ENCODE peak calls at places on chromosomes 12 and 14, in six cellular contexts. One of them, this sample, is unnamed.
A peak's percentile ranks its signal among the peaks of the same experiment; 100 is the strongest.

GRCh38 chr12:109222062-109222461 is 87.0 kb downstream of the FOXN4 start:
- DNase-seq in GM12892: no peak
- DNase-seq in activated CD8-positive, alpha-beta memory T cell treated with anti-CD3 and anti-CD28 coated beads, Interleukin-2, amount 50 U/mL, for 48 hours: no peak
- DNase-seq in C1 segment of cervical spinal cord: no peak
- DNase-seq in posterior cingulate gyrus: no peak
- DNase-seq in stimulated activated effector memory CD8-positive, alpha-beta T cell treated with anti-CD3 and anti-CD28 coated beads, Interleukin-12 subunit alpha, Interleukin-12 subunit beta, amount 100 ng/mL, for 72 hours: no peak
- DNase-seq in this sample: no peak

GRCh38 chr12:48788852-48789775 is at the start of gene ADCY6:
- DNase-seq in GM12892: no peak
- DNase-seq in activated CD8-positive, alpha-beta memory T cell treated with anti-CD3 and anti-CD28 coated beads, Interleukin-2, amount 50 U/mL, for 48 hours: no peak
- DNase-seq in C1 segment of cervical spinal cord: peak; percentile 30
- DNase-seq in posterior cingulate gyrus: peak; percentile 95
- DNase-seq in stimulated activated effector memory CD8-positive, alpha-beta T cell treated with anti-CD3 and anti-CD28 coated beads, Interleukin-12 subunit alpha, Interleukin-12 subunit beta, amount 100 ng/mL, for 72 hours: no peak
- DNase-seq in this sample: peak; percentile 72

GRCh38 chr12:111673503-111673902 is 12.3 kb downstream of the BRAP start:
- DNase-seq in GM12892: no peak
- DNase-seq in activated CD8-positive, alpha-beta memory T cell treated with anti-CD3 and anti-CD28 coated beads, Interleukin-2, amount 50 U/mL, for 48 hours: no peak
- DNase-seq in C1 segment of cervical spinal cord: no peak
- DNase-seq in posterior cingulate gyrus: no peak
- DNase-seq in stimulated activated effector memory CD8-positive, alpha-beta T cell treated with anti-CD3 and anti-CD28 coated beads, Interleukin-12 subunit alpha, Interleukin-12 subunit beta, amount 100 ng/mL, for 72 hours: no peak
- DNase-seq in this sample: peak; percentile 35

GRCh38 chr12:120971299-120972180 is 6.8 kb upstream of the HNF1A start:
- DNase-seq in GM12892: no peak
- DNase-seq in activated CD8-positive, alpha-beta memory T cell treated with anti-CD3 and anti-CD28 coated beads, Interleukin-2, amount 50 U/mL, for 48 hours: no peak
- DNase-seq in C1 segment of cervical spinal cord: no peak
- DNase-seq in posterior cingulate gyrus: no peak
- DNase-seq in stimulated activated effector memory CD8-positive, alpha-beta T cell treated with anti-CD3 and anti-CD28 coated beads, Interleukin-12 subunit alpha, Interleukin-12 subunit beta, amount 100 ng/mL, for 72 hours: peak; percentile 18
- DNase-seq in this sample: peak; percentile 74

GRCh38 chr14:52954346-52955214 is 3.7 kb upstream of the FERMT2 start:
- DNase-seq in GM12892: no peak
- DNase-seq in activated CD8-positive, alpha-beta memory T cell treated with anti-CD3 and anti-CD28 coated beads, Interleukin-2, amount 50 U/mL, for 48 hours: no peak
- DNase-seq in C1 segment of cervical spinal cord: no peak
- DNase-seq in posterior cingulate gyrus: no peak
- DNase-seq in stimulated activated effector memory CD8-positive, alpha-beta T cell treated with anti-CD3 and anti-CD28 coated beads, Interleukin-12 subunit alpha, Interleukin-12 subunit beta, amount 100 ng/mL, for 72 hours: no peak
- DNase-seq in this sample: no peak

GRCh38 chr12:88775742-88776151 is 195.5 kb upstream of the KITLG start:
- DNase-seq in GM12892: no peak
- DNase-seq in activated CD8-positive, alpha-beta memory T cell treated with anti-CD3 and anti-CD28 coated beads, Interleukin-2, amount 50 U/mL, for 48 hours: no peak
- DNase-seq in C1 segment of cervical spinal cord: no peak
- DNase-seq in posterior cingulate gyrus: no peak
- DNase-seq in stimulated activated effector memory CD8-positive, alpha-beta T cell treated with anti-CD3 and anti-CD28 coated beads, Interleukin-12 subunit alpha, Interleukin-12 subunit beta, amount 100 ng/mL, for 72 hours: no peak
- DNase-seq in this sample: no peak

GRCh38 chr14:72550513-72550912 is 343.4 kb downstream of the DPF3 start:
- DNase-seq in GM12892: no peak
- DNase-seq in activated CD8-positive, alpha-beta memory T cell treated with anti-CD3 and anti-CD28 coated beads, Interleukin-2, amount 50 U/mL, for 48 hours: no peak
- DNase-seq in C1 segment of cervical spinal cord: no peak
- DNase-seq in posterior cingulate gyrus: no peak
- DNase-seq in stimulated activated effector memory CD8-positive, alpha-beta T cell treated with anti-CD3 and anti-CD28 coated beads, Interleukin-12 subunit alpha, Interleukin-12 subunit beta, amount 100 ng/mL, for 72 hours: no peak
- DNase-seq in this sample: peak; percentile 76

GRCh38 chr12:39401459-39401858 is 41.5 kb downstream of the KIF21A start:
- DNase-seq in GM12892: no peak
- DNase-seq in activated CD8-positive, alpha-beta memory T cell treated with anti-CD3 and anti-CD28 coated beads, Interleukin-2, amount 50 U/mL, for 48 hours: no peak
- DNase-seq in C1 segment of cervical spinal cord: no peak
- DNase-seq in posterior cingulate gyrus: no peak
- DNase-seq in stimulated activated effector memory CD8-positive, alpha-beta T cell treated with anti-CD3 and anti-CD28 coated beads, Interleukin-12 subunit alpha, Interleukin-12 subunit beta, amount 100 ng/mL, for 72 hours: no peak
- DNase-seq in this sample: no peak

GRCh38 chr12:130956009-130956408 is 2.3 kb downstream of the ADGRD1 start:
- DNase-seq in GM12892: no peak
- DNase-seq in activated CD8-positive, alpha-beta memory T cell treated with anti-CD3 and anti-CD28 coated beads, Interleukin-2, amount 50 U/mL, for 48 hours: no peak
- DNase-seq in C1 segment of cervical spinal cord: no peak
- DNase-seq in posterior cingulate gyrus: no peak
- DNase-seq in stimulated activated effector memory CD8-positive, alpha-beta T cell treated with anti-CD3 and anti-CD28 coated beads, Interleukin-12 subunit alpha, Interleukin-12 subunit beta, amount 100 ng/mL, for 72 hours: no peak
- DNase-seq in this sample: no peak

GRCh38 chr12:570237-570925 is 92.9 kb downstream of the NINJ2 start:
- DNase-seq in GM12892: no peak
- DNase-seq in activated CD8-positive, alpha-beta memory T cell treated with anti-CD3 and anti-CD28 coated beads, Interleukin-2, amount 50 U/mL, for 48 hours: no peak
- DNase-seq in C1 segment of cervical spinal cord: no peak
- DNase-seq in posterior cingulate gyrus: peak; percentile 76
- DNase-seq in stimulated activated effector memory CD8-positive, alpha-beta T cell treated with anti-CD3 and anti-CD28 coated beads, Interleukin-12 subunit alpha, Interleukin-12 subunit beta, amount 100 ng/mL, for 72 hours: no peak
- DNase-seq in this sample: peak; percentile 90

GRCh38 chr14:58638231-58639205 is 756 bp downstream of the DACT1 start:
- DNase-seq in GM12892: no peak
- DNase-seq in activated CD8-positive, alpha-beta memory T cell treated with anti-CD3 and anti-CD28 coated beads, Interleukin-2, amount 50 U/mL, for 48 hours: peak; percentile 66
- DNase-seq in C1 segment of cervical spinal cord: peak; percentile 46
- DNase-seq in posterior cingulate gyrus: peak; percentile 80
- DNase-seq in stimulated activated effector memory CD8-positive, alpha-beta T cell treated with anti-CD3 and anti-CD28 coated beads, Interleukin-12 subunit alpha, Interleukin-12 subunit beta, amount 100 ng/mL, for 72 hours: no peak
- DNase-seq in this sample: peak; percentile 16

GRCh38 chr12:114664661-114665320 is 19.2 kb downstream of the TBX3 start:
- DNase-seq in GM12892: no peak
- DNase-seq in activated CD8-positive, alpha-beta memory T cell treated with anti-CD3 and anti-CD28 coated beads, Interleukin-2, amount 50 U/mL, for 48 hours: no peak
- DNase-seq in C1 segment of cervical spinal cord: no peak
- DNase-seq in posterior cingulate gyrus: no peak
- DNase-seq in stimulated activated effector memory CD8-positive, alpha-beta T cell treated with anti-CD3 and anti-CD28 coated beads, Interleukin-12 subunit alpha, Interleukin-12 subunit beta, amount 100 ng/mL, for 72 hours: no peak
- DNase-seq in this sample: no peak

GRCh38 chr12:116631619-116632018 is 72.4 kb downstream of the MAP1LC3B2 start:
- DNase-seq in GM12892: no peak
- DNase-seq in activated CD8-positive, alpha-beta memory T cell treated with anti-CD3 and anti-CD28 coated beads, Interleukin-2, amount 50 U/mL, for 48 hours: no peak
- DNase-seq in C1 segment of cervical spinal cord: no peak
- DNase-seq in posterior cingulate gyrus: no peak
- DNase-seq in stimulated activated effector memory CD8-positive, alpha-beta T cell treated with anti-CD3 and anti-CD28 coated beads, Interleukin-12 subunit alpha, Interleukin-12 subunit beta, amount 100 ng/mL, for 72 hours: no peak
- DNase-seq in this sample: peak; percentile 83

GRCh38 chr14:99476864-99477263 is 3.8 kb downstream of the SETD3 start:
- DNase-seq in GM12892: no peak
- DNase-seq in activated CD8-positive, alpha-beta memory T cell treated with anti-CD3 and anti-CD28 coated beads, Interleukin-2, amount 50 U/mL, for 48 hours: no peak
- DNase-seq in C1 segment of cervical spinal cord: no peak
- DNase-seq in posterior cingulate gyrus: no peak
- DNase-seq in stimulated activated effector memory CD8-positive, alpha-beta T cell treated with anti-CD3 and anti-CD28 coated beads, Interleukin-12 subunit alpha, Interleukin-12 subunit beta, amount 100 ng/mL, for 72 hours: no peak
- DNase-seq in this sample: peak; percentile 66

GRCh38 chr12:32780111-32780510 is 24.4 kb upstream of the YARS2 start:
- DNase-seq in GM12892: no peak
- DNase-seq in activated CD8-positive, alpha-beta memory T cell treated with anti-CD3 and anti-CD28 coated beads, Interleukin-2, amount 50 U/mL, for 48 hours: no peak
- DNase-seq in C1 segment of cervical spinal cord: no peak
- DNase-seq in posterior cingulate gyrus: no peak
- DNase-seq in stimulated activated effector memory CD8-positive, alpha-beta T cell treated with anti-CD3 and anti-CD28 coated beads, Interleukin-12 subunit alpha, Interleukin-12 subunit beta, amount 100 ng/mL, for 72 hours: no peak
- DNase-seq in this sample: no peak

GRCh38 chr12:108066583-108067234 is 62.4 kb upstream of the WSCD2 start:
- DNase-seq in GM12892: no peak
- DNase-seq in activated CD8-positive, alpha-beta memory T cell treated with anti-CD3 and anti-CD28 coated beads, Interleukin-2, amount 50 U/mL, for 48 hours: no peak
- DNase-seq in C1 segment of cervical spinal cord: no peak
- DNase-seq in posterior cingulate gyrus: no peak
- DNase-seq in stimulated activated effector memory CD8-positive, alpha-beta T cell treated with anti-CD3 and anti-CD28 coated beads, Interleukin-12 subunit alpha, Interleukin-12 subunit beta, amount 100 ng/mL, for 72 hours: no peak
- DNase-seq in this sample: no peak

GRCh38 chr14:28651148-28651547 is 115.4 kb upstream of the FOXG1 start:
- DNase-seq in GM12892: no peak
- DNase-seq in activated CD8-positive, alpha-beta memory T cell treated with anti-CD3 and anti-CD28 coated beads, Interleukin-2, amount 50 U/mL, for 48 hours: no peak
- DNase-seq in C1 segment of cervical spinal cord: no peak
- DNase-seq in posterior cingulate gyrus: peak; percentile 54
- DNase-seq in stimulated activated effector memory CD8-positive, alpha-beta T cell treated with anti-CD3 and anti-CD28 coated beads, Interleukin-12 subunit alpha, Interleukin-12 subunit beta, amount 100 ng/mL, for 72 hours: no peak
- DNase-seq in this sample: peak; percentile 81

GRCh38 chr12:3725267-3726115 is 27.4 kb downstream of the CRACR2A start:
- DNase-seq in GM12892: no peak
- DNase-seq in activated CD8-positive, alpha-beta memory T cell treated with anti-CD3 and anti-CD28 coated beads, Interleukin-2, amount 50 U/mL, for 48 hours: no peak
- DNase-seq in C1 segment of cervical spinal cord: no peak
- DNase-seq in posterior cingulate gyrus: no peak
- DNase-seq in stimulated activated effector memory CD8-positive, alpha-beta T cell treated with anti-CD3 and anti-CD28 coated beads, Interleukin-12 subunit alpha, Interleukin-12 subunit beta, amount 100 ng/mL, for 72 hours: no peak
- DNase-seq in this sample: peak; percentile 57

GRCh38 chr14:101004954-101005353 is 101.4 kb upstream of the RTL1 start:
- DNase-seq in GM12892: no peak
- DNase-seq in activated CD8-positive, alpha-beta memory T cell treated with anti-CD3 and anti-CD28 coated beads, Interleukin-2, amount 50 U/mL, for 48 hours: no peak
- DNase-seq in C1 segment of cervical spinal cord: no peak
- DNase-seq in posterior cingulate gyrus: no peak
- DNase-seq in stimulated activated effector memory CD8-positive, alpha-beta T cell treated with anti-CD3 and anti-CD28 coated beads, Interleukin-12 subunit alpha, Interleukin-12 subunit beta, amount 100 ng/mL, for 72 hours: no peak
- DNase-seq in this sample: no peak

GRCh38 chr14:90402009-90402408 is 5.2 kb downstream of the CALM1 start:
- DNase-seq in GM12892: no peak
- DNase-seq in activated CD8-positive, alpha-beta memory T cell treated with anti-CD3 and anti-CD28 coated beads, Interleukin-2, amount 50 U/mL, for 48 hours: no peak
- DNase-seq in C1 segment of cervical spinal cord: no peak
- DNase-seq in posterior cingulate gyrus: no peak
- DNase-seq in stimulated activated effector memory CD8-positive, alpha-beta T cell treated with anti-CD3 and anti-CD28 coated beads, Interleukin-12 subunit alpha, Interleukin-12 subunit beta, amount 100 ng/mL, for 72 hours: no peak
- DNase-seq in this sample: no peak

GRCh38 chr12:68749443-68749842 is 3.5 kb downstream of the SLC35E3 start:
- DNase-seq in GM12892: no peak
- DNase-seq in activated CD8-positive, alpha-beta memory T cell treated with anti-CD3 and anti-CD28 coated beads, Interleukin-2, amount 50 U/mL, for 48 hours: no peak
- DNase-seq in C1 segment of cervical spinal cord: no peak
- DNase-seq in posterior cingulate gyrus: no peak
- DNase-seq in stimulated activated effector memory CD8-positive, alpha-beta T cell treated with anti-CD3 and anti-CD28 coated beads, Interleukin-12 subunit alpha, Interleukin-12 subunit beta, amount 100 ng/mL, for 72 hours: no peak
- DNase-seq in this sample: no peak

This sample was measured in epithelial cell of esophagus.